ENCODE peak calls at places on chromosomes 4 and X, in six cellular contexts. L is fibroblast of lung, X is SK-N-SH, G is AG04450, B is HFFc6, M is fibroblast of mammary gland. A is an unnamed sample.

GRCh38 chr4:40956726-40957255 is 207.0 kb downstream of the NSUN7 start:
- DNase-seq in G (no peak), L (peak), M (peak), B (no peak), X (no peak), A (no peak)

GRCh38 chr4:74999714-75000309 is 66.9 kb downstream of the PARM1 start:
- DNase-seq in X (no peak), G (no peak), L (no peak), M (no peak), B (no peak), A (no peak)

GRCh38 chr4:150683775-150684350 is 101.9 kb downstream of the MAB21L2 start:
- DNase-seq in X (no peak), B (no peak), G (no peak), M (no peak), L (no peak), A (no peak)

GRCh38 chr4:31461425-31461824 is 741.3 kb downstream of the PCDH7 start:
- DNase-seq in X (no peak), B (no peak), L (peak), M (peak), G (no peak), A (no peak)

GRCh38 chrX:46686003-46686645 is 72.8 kb downstream of the SLC9A7 start:
- DNase-seq in G (no peak), B (peak), L (peak), X (peak), M (peak), A (peak)

GRCh38 chr4:98994474-98995182 is 893 bp upstream of the METAP1 start:
- DNase-seq in X (no peak), B (peak), L (no peak), M (peak), G (no peak), A (no peak)

GRCh38 chr4:84804126-84804525 is 162.4 kb downstream of the WDFY3 start:
- DNase-seq in L (peak), G (no peak), X (no peak), M (peak), B (peak), A (no peak)

GRCh38 chrX:153722704-153723350 is 1.4 kb downstream of the BCAP31 start:
- DNase-seq in L (no peak), X (no peak), G (no peak), M (peak), B (no peak), A (no peak)

GRCh38 chr4:110596431-110596830 is 26.4 kb downstream of the PITX2 start:
- DNase-seq in X (no peak), B (no peak), L (no peak), G (no peak), M (no peak), A (no peak)

GRCh38 chrX:82230013-82230412 is 1028.1 kb downstream of the SH3BGRL start:
- DNase-seq in B (no peak), G (no peak), X (no peak), L (no peak), M (no peak), A (no peak)

GRCh38 chr4:185573651-185574199 is 38.4 kb upstream of the PDLIM3 start:
- DNase-seq in M (peak), X (peak), L (peak), G (no peak), B (peak), A (no peak)

GRCh38 chrX:12974217-12974796 is 603 bp upstream of the TMSB4X start:
- DNase-seq in G (no peak), X (peak), L (peak), B (peak), M (peak), A (peak)

GRCh38 chrX:119502727-119503483 is 34.7 kb downstream of the SLC25A5 start:
- DNase-seq in G (no peak), X (no peak), L (peak), M (peak), B (peak), A (no peak)

GRCh38 chr4:100516225-100516624 is 1.6 kb downstream of the EMCN start:
- DNase-seq in X (no peak), G (no peak), M (no peak), L (no peak), B (no peak), A (no peak)

GRCh38 chr4:139558235-139559094 is 2.4 kb upstream of the SETD7 start:
- DNase-seq in L (no peak), M (no peak), G (no peak), X (no peak), B (no peak), A (no peak)

GRCh38 chr4:188930822-188931221 is 791.6 kb downstream of the TRIML1 start:
- DNase-seq in M (peak), L (peak), B (no peak), X (no peak), G (no peak), A (peak)

GRCh38 chr4:77505275-77505957 is 100.2 kb upstream of the CXCL13 start:
- DNase-seq in M (no peak), B (no peak), L (no peak), G (no peak), X (no peak), A (no peak)

GRCh38 chrX:45472968-45473367 is 272.3 kb upstream of the DIPK2B start:
- DNase-seq in B (peak), M (peak), X (no peak), L (peak), G (peak), A (no peak)

GRCh38 chr4:25970691-25971427 is 56.8 kb downstream of the SMIM20 start:
- DNase-seq in G (no peak), B (no peak), M (no peak), L (no peak), X (no peak), A (no peak)

GRCh38 chr4:55318135-55318534 is 27.9 kb upstream of the SRD5A3 start:
- DNase-seq in M (peak), B (no peak), L (no peak), X (no peak), G (no peak), A (no peak)

GRCh38 chr4:141037441-141037840 is 95.8 kb downstream of the RNF150 start:
- DNase-seq in G (no peak), X (no peak), M (no peak), L (peak), B (no peak), A (no peak)

GRCh38 chrX:53223068-53223693 is 1.8 kb downstream of the KDM5C start:
- DNase-seq in L (peak), G (no peak), B (peak), X (no peak), M (peak), A (no peak)

GRCh38 chr4:190014771-190015537 is 12.1 kb downstream of the FRG2 start:
- DNase-seq in M (no peak), L (no peak), X (peak), B (no peak), G (no peak), A (no peak)

GRCh38 chrX:78839711-78840110 is 92.2 kb downstream of the LPAR4 start:
- DNase-seq in L (no peak), G (no peak), M (no peak), X (no peak), B (no peak), A (no peak)

GRCh38 chr4:17272154-17272553 is 239.7 kb downstream of the QDPR start:
- DNase-seq in L (no peak), G (no peak), M (no peak), X (no peak), B (no peak), A (no peak)

GRCh38 chrX:14412686-14413085 is 116.7 kb upstream of the GLRA2 start:
- DNase-seq in M (peak), B (no peak), L (no peak), G (no peak), X (no peak), A (no peak)

GRCh38 chr4:76666940-76667532 is 230.9 kb downstream of the SOWAHB start:
- DNase-seq in M (no peak), B (no peak), X (no peak), G (no peak), L (no peak), A (no peak)

GRCh38 chrX:7191681-7192110 is 43.7 kb upstream of the PUDP start:
- DNase-seq in B (no peak), M (peak), L (no peak), G (no peak), X (no peak), A (no peak)

GRCh38 chr4:21413807-21414370 is 534.7 kb downstream of the KCNIP4 start:
- DNase-seq in G (no peak), X (no peak), L (no peak), M (no peak), B (no peak), A (no peak)

GRCh38 chrX:23737413-23737812 is 5.7 kb downstream of the ACOT9 start:
- DNase-seq in X (no peak), L (peak), M (peak), B (no peak), G (no peak), A (no peak)

GRCh38 chrX:11499076-11500044 is 166.4 kb downstream of the ARHGAP6 start:
- DNase-seq in L (peak), M (peak), G (peak), B (peak), X (no peak), A (no peak)

GRCh38 chrX:28802625-28803024 is 215.4 kb downstream of the IL1RAPL1 start:
- DNase-seq in M (no peak), B (no peak), L (peak), X (no peak), G (no peak), A (no peak)
- TF ChIP-seq CTCF in M (no peak), B (no peak), L (no peak), X (peak), G (peak), A (peak)

DNA sequence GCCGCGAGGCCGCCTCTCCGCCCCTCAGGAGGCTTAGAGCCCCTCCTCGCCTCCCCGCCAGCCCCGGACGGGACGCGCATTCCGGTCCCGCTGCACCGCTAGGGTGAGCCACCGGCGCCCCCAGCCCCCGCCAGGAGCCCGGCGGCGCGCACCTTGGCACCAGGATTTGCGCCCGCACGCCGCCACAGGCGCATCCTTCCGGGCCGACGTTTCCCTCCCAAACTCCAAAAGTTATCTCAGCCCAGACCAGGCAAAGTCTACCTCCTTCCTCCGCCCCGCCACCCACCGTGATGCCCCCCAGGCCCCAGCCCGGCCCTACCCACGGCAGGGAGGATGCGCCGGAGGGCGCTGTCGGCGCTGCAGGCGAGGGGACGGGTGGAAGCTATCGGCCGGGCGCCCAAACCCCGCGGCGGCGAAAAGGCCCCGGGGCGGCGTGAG is 538 bp downstream of the SCML2 start:
- DNase-seq in X (peak), M (no peak), B (no peak), G (no peak), L (no peak), A (peak)
- TF ChIP-seq CTCF in X (peak), M (no peak), B (peak), G (no peak), L (no peak), A (peak)

GRCh38 chrX:30967516-30967915 is 78.5 kb upstream of the TAB3 start:
- DNase-seq in X (no peak), L (no peak), G (no peak), M (no peak), B (no peak), A (no peak)

GRCh38 chrX:30973784-30974427 is 84.9 kb upstream of the TAB3 start:
- DNase-seq in G (no peak), X (no peak), M (no peak), L (no peak), B (no peak), A (no peak)

GRCh38 chrX:30975467-30975866 is 86.4 kb upstream of the TAB3 start:
- DNase-seq in L (no peak), M (no peak), B (no peak), G (no peak), X (no peak), A (no peak)

DNA sequence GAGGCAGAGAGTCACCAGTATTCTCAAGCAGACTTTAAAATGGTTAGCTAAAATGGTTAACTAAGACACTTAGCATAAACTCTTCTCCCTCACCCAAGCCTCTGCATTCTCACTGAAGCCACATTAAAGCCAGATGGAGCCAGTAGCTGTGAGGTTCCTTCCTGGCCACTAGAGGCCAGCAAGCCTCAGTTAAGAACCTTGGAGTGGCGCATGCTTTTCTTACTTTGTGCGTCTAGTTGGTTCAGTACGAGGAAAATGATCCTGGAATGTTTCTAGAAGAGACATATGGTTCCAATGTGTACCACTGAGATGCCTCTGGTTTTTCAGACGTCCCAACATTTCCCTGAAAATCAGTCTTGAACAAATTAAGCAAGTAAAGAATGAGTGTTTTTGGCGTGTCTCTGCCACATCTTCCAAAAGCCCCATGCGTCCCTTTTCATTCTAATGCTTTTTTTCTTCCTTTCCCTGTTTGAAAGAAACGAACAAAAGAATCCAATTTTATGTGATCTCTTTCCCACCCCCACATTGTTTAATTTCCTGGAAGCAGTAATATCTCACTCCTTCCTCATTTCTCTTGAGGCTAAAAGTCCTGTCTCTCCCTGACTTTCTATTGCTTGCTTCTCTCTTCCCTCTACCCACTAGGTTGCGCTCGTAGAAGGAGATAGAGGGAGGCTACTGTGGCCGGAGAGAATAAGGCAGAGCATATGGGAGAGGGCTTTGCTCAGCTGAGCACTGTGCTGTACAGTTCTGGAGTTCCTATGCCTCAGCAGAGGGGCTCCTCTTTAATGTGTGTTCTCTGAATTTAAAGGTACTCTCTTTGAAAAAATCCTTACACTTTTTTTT is 82.9 kb upstream of the TAB3 start:
- DNase-seq in B (peak), X (peak), L (peak), M (peak), G (peak), A (peak)
- TF ChIP-seq CTCF in B (peak), X (peak), L (peak), M (peak), G (peak), A (peak)

GRCh38 chrX:110987292-110987691 is 108.7 kb upstream of the PAK3 start:
- DNase-seq in B (no peak), X (no peak), L (no peak), M (no peak), G (no peak), A (no peak)
- TF ChIP-seq CTCF in B (no peak), X (peak), L (no peak), M (peak), G (peak), A (peak)

GRCh38 chrX:130111935-130112221 is 1.6 kb upstream of the ELF4 start:
- DNase-seq in M (no peak), L (no peak), X (no peak), B (no peak), G (no peak), A (no peak)

GRCh38 chrX:130109429-130110378 is 593 bp downstream of the ELF4 start:
- DNase-seq in X (peak), M (no peak), G (no peak), L (peak), B (peak), A (no peak)

GRCh38 chrX:130108647-130109428 is 1.5 kb downstream of the ELF4 start:
- DNase-seq in L (no peak), B (peak), G (no peak), X (peak), M (no peak), A (no peak)

GRCh38 chrX:130111220-130111934 is 1.1 kb upstream of the ELF4 start:
- DNase-seq in L (no peak), X (no peak), M (no peak), B (no peak), G (no peak), A (no peak)

DNA sequence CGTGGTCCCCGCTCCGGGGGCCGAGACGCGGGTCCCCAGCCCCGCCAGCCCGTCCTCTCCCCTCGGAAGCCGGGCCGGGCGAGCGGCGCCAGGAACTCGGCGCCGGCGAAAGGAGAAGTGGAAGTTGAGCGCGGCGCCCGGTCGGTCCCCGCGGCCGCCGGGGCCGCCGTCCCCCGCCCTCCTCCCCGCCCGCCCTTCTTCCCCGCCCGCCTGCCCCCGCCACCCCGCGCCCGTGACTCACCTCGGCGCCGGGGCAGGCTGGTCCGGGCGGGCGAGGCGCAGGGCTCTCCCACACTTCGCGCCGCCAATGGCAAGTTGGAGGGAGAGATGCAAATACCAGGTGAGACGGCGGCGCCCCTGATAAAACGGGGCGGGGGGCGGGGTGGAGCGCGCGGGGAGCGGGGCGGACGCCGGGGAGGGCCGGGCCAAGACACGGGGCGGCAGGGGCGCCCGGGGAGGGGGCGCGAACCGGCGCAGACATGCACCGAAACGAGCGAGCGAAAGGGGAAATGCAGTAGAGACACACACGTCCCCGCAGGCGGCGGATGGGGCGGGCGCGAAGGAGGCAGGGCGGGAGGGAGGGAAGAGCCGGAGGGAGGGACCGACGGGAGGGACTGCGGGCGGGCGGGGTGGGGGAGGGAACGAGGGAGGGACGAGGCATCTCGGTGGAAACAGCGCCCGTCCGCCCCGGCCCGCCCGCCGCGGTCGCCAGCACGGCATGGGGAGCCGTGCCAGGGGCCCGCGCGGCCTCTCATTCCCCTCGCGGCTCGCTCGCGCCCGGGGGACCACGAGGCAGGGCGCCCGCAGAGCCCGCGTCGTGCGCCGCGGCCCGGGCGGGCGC is at the start of gene ELF4:
- DNase-seq in M (peak), L (peak), X (peak), G (no peak), B (peak), A (no peak)
- TF ChIP-seq CTCF in M (no peak), L (no peak), X (no peak), G (no peak), B (peak), A (no peak)

GRCh38 chrX:68710870-68711576 is 63.6 kb downstream of the STARD8 start:
- DNase-seq in X (peak), B (peak), G (no peak), M (peak), L (peak), A (peak)
- TF ChIP-seq CTCF in X (peak), B (peak), G (peak), M (peak), L (peak), A (peak)

GRCh38 chr4:147638365-147638764 is 21.2 kb downstream of the TMEM184C start:
- DNase-seq in B (no peak), G (no peak), M (no peak), X (no peak), L (no peak), A (no peak)

GRCh38 chr4:147633113-147633512 is 15.9 kb downstream of the TMEM184C start:
- DNase-seq in M (peak), X (no peak), B (peak), G (no peak), L (peak), A (no peak)

GRCh38 chr4:147633643-147634042 is 16.4 kb downstream of the TMEM184C start:
- DNase-seq in G (no peak), M (peak), L (no peak), B (no peak), X (no peak), A (no peak)

GRCh38 chr4:147638942-147639341 is 21.7 kb downstream of the TMEM184C start:
- DNase-seq in B (no peak), X (no peak), L (peak), M (peak), G (no peak), A (no peak)

GRCh38 chr4:147635348-147635747 is 18.2 kb downstream of the TMEM184C start:
- DNase-seq in L (no peak), B (no peak), X (no peak), G (no peak), M (no peak), A (no peak)
- TF ChIP-seq CTCF in L (no peak), B (no peak), X (no peak), G (no peak), M (no peak), A (no peak)

A was measured in neural crest cell.